ENCODE peak calls at places on chromosomes 11 and 22, in ten cellular contexts. P is sigmoid colon, H is SJSA1, R is A549, Y is right lobe of liver, B is IMR-90, V is kidney, C is thoracic aorta, D is esophagus squamous epithelium, Z is K562. M is an unnamed sample. For H3K4me1, the result is how much of the 10 kb centered on the place peaks cover.

GRCh38 chr22:19864538-19865106 is 9.9 kb upstream of the GNB1L start:
- DNase-seq in P (no peak), H (no peak), R (no peak), Y (no peak), B (peak), V (no peak), C (no peak), D (no peak), Z (no peak), M (no peak)

GRCh38 chr11:44853674-44854073 is 97.0 kb downstream of the TP53I11 start:
- DNase-seq in P (no peak), H (no peak), R (no peak), Y (no peak), B (no peak), V (peak), C (no peak), D (no peak), Z (no peak), M (no peak)

GRCh38 chr11:68146704-68147474 is 25.7 kb upstream of the CHKA start:
- DNase-seq in P (no peak), H (peak), R (peak), Y (peak), B (peak), V (no peak), C (no peak), D (no peak), Z (peak), M (no peak)

GRCh38 chr22:44625981-44626687 is 75.9 kb upstream of the PRR5 start:
- DNase-seq in P (peak), H (peak), R (peak), Y (peak), B (peak), V (no peak), C (no peak), D (no peak), Z (peak), M (peak)

GRCh38 chr11:73221996-73222395 is 3.9 kb downstream of the P2RY2 start:
- DNase-seq in P (peak), H (no peak), R (no peak), Y (no peak), B (no peak), V (no peak), C (no peak), D (no peak), Z (no peak), M (no peak)

GRCh38 chr11:1812274-1812673 is 22.5 kb upstream of the SYT8 start:
- DNase-seq in P (no peak), H (no peak), R (no peak), Y (no peak), B (no peak), V (no peak), C (no peak), D (no peak), Z (no peak), M (no peak)

GRCh38 chr11:44568706-44569473 is 3.4 kb downstream of the CD82 start:
- DNase-seq in P (peak), H (peak), R (peak), Y (peak), B (peak), V (peak), C (peak), D (peak), Z (peak), M (peak)

GRCh38 chr11:2824851-2825250 is 60.7 kb downstream of the CDKN1C start:
- DNase-seq in P (peak), H (no peak), R (no peak), Y (no peak), B (no peak), V (peak), C (no peak), D (no peak), Z (no peak), M (peak)

GRCh38 chr11:76623171-76623883 is 47.2 kb downstream of the LRRC32 start:
- DNase-seq in P (peak), H (peak), R (no peak), Y (no peak), B (peak), V (no peak), C (no peak), D (no peak), Z (no peak), M (no peak)

GRCh38 chr11:115269193-115269592 is 235.0 kb downstream of the CADM1 start:
- DNase-seq in P (no peak), H (no peak), R (no peak), Y (no peak), B (no peak), V (no peak), C (no peak), D (no peak), Z (no peak), M (no peak)

GRCh38 chr11:110891411-110891810 is 179.2 kb upstream of the ARHGAP20 start:
- DNase-seq in P (no peak), H (no peak), R (no peak), Y (no peak), B (peak), V (no peak), C (no peak), D (no peak), Z (no peak), M (no peak)

GRCh38 chr22:28917747-28918543 is 34.6 kb downstream of the ZNRF3 start:
- DNase-seq in P (peak), H (peak), R (peak), Y (no peak), B (peak), V (no peak), C (no peak), D (no peak), Z (no peak), M (no peak)

GRCh38 chr11:130069684-130070108 is at the start of gene APLP2:
- DNase-seq in P (peak), H (peak), R (peak), Y (peak), B (peak), V (peak), C (peak), D (peak), Z (peak), M (peak)

GRCh38 chr11:96050435-96051182 is 126.7 kb upstream of the MTMR2 start:
- DNase-seq in P (no peak), H (no peak), R (no peak), Y (no peak), B (peak), V (no peak), C (no peak), D (no peak), Z (no peak), M (no peak)

GRCh38 chr22:37176464-37177061 is 11.5 kb downstream of the C1QTNF6 start:
- DNase-seq in P (peak), H (no peak), R (no peak), Y (peak), B (peak), V (peak), C (no peak), D (no peak), Z (peak), M (peak)

GRCh38 chr11:134984421-134984820 is 572.4 kb upstream of the B3GAT1 start:
- DNase-seq in P (no peak), H (no peak), R (no peak), Y (no peak), B (no peak), V (no peak), C (no peak), D (no peak), Z (no peak), M (no peak)

GRCh38 chr11:62435741-62436485 is 17.1 kb downstream of the SCGB1A1 start:
- DNase-seq in P (no peak), H (no peak), R (no peak), Y (no peak), B (no peak), V (no peak), C (no peak), D (no peak), Z (no peak), M (no peak)

GRCh38 chr22:28137036-28137435 is 218.0 kb upstream of the PITPNB start:
- DNase-seq in P (no peak), H (no peak), R (no peak), Y (no peak), B (no peak), V (no peak), C (no peak), D (no peak), Z (no peak), M (no peak)

GRCh38 chr22:43127166-43127908 is 15.9 kb downstream of the MCAT start:
- DNase-seq in P (no peak), H (no peak), R (no peak), Y (no peak), B (no peak), V (no peak), C (no peak), D (no peak), Z (peak), M (no peak)

GRCh38 chr11:116589402-116589801 is 183.4 kb downstream of the BUD13 start:
- DNase-seq in P (no peak), H (no peak), R (no peak), Y (no peak), B (no peak), V (no peak), C (no peak), D (no peak), Z (no peak), M (no peak)

GRCh38 chr11:38169286-38169685 is 1571.2 kb upstream of the RAG2 start:
- DNase-seq in P (no peak), H (no peak), R (no peak), Y (no peak), B (peak), V (no peak), C (no peak), D (no peak), Z (no peak), M (no peak)

GRCh38 chr22:46735747-46736608 is 2.1 kb downstream of the CERK start:
- DNase-seq in P (no peak), H (no peak), R (no peak), Y (no peak), B (no peak), V (peak), C (no peak), D (no peak), Z (no peak), M (no peak)
- H3K4me1 ChIP-seq in P (half or more), H (under half), R (under half), Y (under half), B (under half), V (half or more), C (under half), D (half or more), Z (under half), M (under half)

GRCh38 chr11:14290422-14290821 is 68.6 kb downstream of the RRAS2 start:
- DNase-seq in P (no peak), H (no peak), R (no peak), Y (no peak), B (no peak), V (no peak), C (no peak), D (no peak), Z (no peak), M (no peak)
- H3K4me3 ChIP-seq in P (no peak), H (no peak), R (no peak), Y (no peak), B (no peak), V (no peak), C (no peak), D (no peak), Z (no peak), M (no peak)

GRCh38 chr11:118092907-118093571 is 6.3 kb upstream of the SMIM35 start:
- DNase-seq in P (no peak), H (no peak), R (no peak), Y (no peak), B (no peak), V (no peak), C (no peak), D (no peak), Z (peak), M (no peak)

GRCh38 chr11:118098996-118099837 is 12.5 kb upstream of the SMIM35 start:
- DNase-seq in P (peak), H (no peak), R (no peak), Y (no peak), B (no peak), V (no peak), C (no peak), D (no peak), Z (peak), M (peak)

GRCh38 chr11:118095493-118095892 is 8.7 kb upstream of the SMIM35 start:
- DNase-seq in P (no peak), H (no peak), R (no peak), Y (no peak), B (no peak), V (no peak), C (no peak), D (no peak), Z (no peak), M (no peak)

GRCh38 chr11:118099838-118100570 is 13.2 kb upstream of the SMIM35 start:
- DNase-seq in P (peak), H (no peak), R (no peak), Y (no peak), B (no peak), V (no peak), C (no peak), D (no peak), Z (no peak), M (no peak)

GRCh38 chr11:118095967-118096367 is 9.2 kb upstream of the SMIM35 start:
- DNase-seq in P (no peak), H (no peak), R (no peak), Y (no peak), B (no peak), V (no peak), C (no peak), D (no peak), Z (no peak), M (no peak)
- H3K4me1 ChIP-seq in P (under half), H (under half), R (under half), Y (under half), B (under half), V (under half), C (under half), D (under half), Z (under half), M (under half)

DNA sequence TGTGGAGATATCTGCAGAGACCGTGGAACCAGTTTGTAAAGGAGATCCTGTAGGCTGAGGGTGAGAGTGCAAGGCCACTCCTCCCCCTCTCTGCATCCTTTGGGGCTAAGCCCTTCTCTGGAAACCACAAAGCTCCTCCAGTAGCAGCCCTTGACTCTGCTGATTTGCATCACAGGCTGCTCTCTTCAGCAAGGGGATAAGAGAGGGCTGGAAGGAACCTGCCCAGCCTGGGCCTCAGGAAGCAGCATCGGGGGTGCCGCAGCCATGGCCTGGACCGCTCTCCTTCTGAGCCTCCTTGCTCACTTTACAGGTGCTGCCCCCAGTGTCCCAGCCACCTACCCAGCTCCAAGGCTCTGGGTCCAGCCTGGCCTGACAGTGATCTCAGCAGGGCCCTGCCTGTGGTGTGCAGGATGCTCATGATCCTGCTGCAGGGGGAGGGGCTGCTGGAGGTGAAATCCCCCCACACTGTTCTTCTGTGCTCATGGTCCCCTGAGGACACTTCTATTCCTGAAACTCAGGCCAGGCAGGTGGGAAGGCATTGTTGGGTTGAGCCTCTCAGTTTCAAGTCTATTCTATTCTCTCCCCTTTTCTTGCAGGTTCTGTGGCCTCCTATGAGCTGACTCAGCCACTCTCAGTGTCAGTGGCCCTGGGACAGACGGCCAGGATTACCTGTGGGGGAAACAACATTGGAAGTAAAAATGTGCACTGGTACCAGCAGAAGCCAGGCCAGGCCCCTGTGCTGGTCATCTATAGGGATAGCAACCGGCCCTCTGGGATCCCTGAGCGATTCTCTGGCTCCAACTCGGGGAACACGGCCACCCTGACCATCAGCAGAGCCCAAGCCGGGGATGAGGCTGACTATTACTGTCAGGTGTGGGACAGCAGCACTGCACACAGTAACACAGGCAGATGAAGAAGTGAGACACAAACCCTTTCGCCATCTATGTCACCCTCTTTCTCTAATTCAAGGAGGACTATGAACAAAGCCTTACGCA is 68.5 kb upstream of the IGLL5 start:
- DNase-seq in P (no peak), H (no peak), R (no peak), Y (no peak), B (no peak), V (peak), C (no peak), D (no peak), Z (no peak), M (no peak)
- H3K4me3 ChIP-seq in P (no peak), H (no peak), R (no peak), Y (no peak), B (no peak), V (no peak), C (no peak), D (no peak), Z (no peak), M (no peak)

GRCh38 chr22:46896166-46896565 is 133.7 kb downstream of the TBC1D22A start:
- DNase-seq in P (no peak), H (no peak), R (no peak), Y (no peak), B (no peak), V (no peak), C (no peak), D (no peak), Z (no peak), M (no peak)

GRCh38 chr22:46893281-46894020 is 131.0 kb downstream of the TBC1D22A start:
- DNase-seq in P (no peak), H (no peak), R (no peak), Y (no peak), B (no peak), V (peak), C (no peak), D (no peak), Z (no peak), M (no peak)

GRCh38 chr22:46894081-46894671 is 131.7 kb downstream of the TBC1D22A start:
- DNase-seq in P (no peak), H (no peak), R (no peak), Y (no peak), B (peak), V (peak), C (no peak), D (no peak), Z (no peak), M (no peak)

GRCh38 chr22:46895753-46896152 is 133.3 kb downstream of the TBC1D22A start:
- DNase-seq in P (no peak), H (no peak), R (no peak), Y (no peak), B (no peak), V (peak), C (no peak), D (no peak), Z (peak), M (no peak)

DNA sequence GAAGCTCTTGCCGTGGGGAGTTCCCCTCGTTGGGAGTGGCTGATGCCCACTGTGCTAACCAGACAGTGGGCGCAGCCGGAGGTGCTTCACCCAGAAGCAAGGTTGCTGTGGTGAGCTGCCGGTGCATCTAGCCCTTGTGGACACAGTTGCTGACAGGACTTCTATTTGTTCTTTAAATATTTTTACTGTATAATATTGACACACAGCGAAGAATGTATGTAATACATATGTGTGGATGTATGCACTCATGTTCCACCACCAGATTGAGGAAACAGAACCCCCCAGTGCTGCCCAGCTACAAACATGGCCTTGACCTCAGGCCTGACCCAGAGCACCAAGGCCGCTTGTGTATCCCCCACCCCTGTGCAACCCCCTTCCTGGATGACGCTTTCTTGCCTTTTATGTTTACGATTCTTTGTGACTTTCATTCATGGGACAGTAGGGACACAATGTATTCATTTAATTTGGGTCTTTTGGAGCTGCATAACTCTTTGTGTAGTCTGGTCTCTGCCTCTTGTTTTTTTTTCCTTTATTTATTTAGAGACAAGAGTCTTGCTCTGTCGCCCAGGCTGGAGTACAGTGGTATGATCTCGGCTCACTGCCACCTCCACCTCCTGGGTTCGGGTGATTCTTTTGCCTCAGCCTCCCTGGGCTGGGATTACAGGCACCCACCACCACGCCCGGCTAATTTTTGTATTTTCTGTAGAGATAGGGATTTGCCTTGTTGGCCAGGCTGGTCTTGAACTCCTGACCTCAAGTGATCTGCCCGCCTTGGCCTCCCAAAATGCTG is 132.6 kb downstream of the TBC1D22A start:
- DNase-seq in P (no peak), H (no peak), R (no peak), Y (no peak), B (no peak), V (peak), C (no peak), D (no peak), Z (no peak), M (no peak)
- H3K4me1 ChIP-seq in P (under half), H (under half), R (under half), Y (under half), B (under half), V (under half), C (under half), D (under half), Z (under half), M (under half)

GRCh38 chr11:121517996-121518395 is 65.2 kb upstream of the SORL1-AS1 start:
- DNase-seq in P (no peak), H (no peak), R (no peak), Y (no peak), B (no peak), V (no peak), C (no peak), D (no peak), Z (no peak), M (no peak)
- H3K4me3 ChIP-seq in P (no peak), H (no peak), R (no peak), Y (no peak), B (no peak), V (no peak), C (no peak), D (no peak), Z (no peak), M (no peak)

M was measured in tibial artery.